ENCODE peak calls at places on chromosomes 1 and 21, in five cellular contexts. One of them, this sample, is unnamed.

GRCh38 chr1:228740991-228741390 is 5.7 kb downstream of the RHOU start:
- DNase-seq in OCI-LY7: no peak
- DNase-seq in mesenchymal stem cell: no peak
- DNase-seq in endothelial cell of umbilical vein: no peak
- DNase-seq in neuronal stem cell: no peak
- DNase-seq in this sample: no peak

GRCh38 chr21:26732442-26733221 is 112.6 kb downstream of the ADAMTS1 start:
- DNase-seq in OCI-LY7: peak
- DNase-seq in mesenchymal stem cell: peak
- DNase-seq in endothelial cell of umbilical vein: peak
- DNase-seq in neuronal stem cell: peak
- DNase-seq in this sample: peak

GRCh38 chr1:68442822-68443556 is 6.8 kb downstream of the RPE65 start:
- DNase-seq in OCI-LY7: peak
- DNase-seq in mesenchymal stem cell: peak
- DNase-seq in endothelial cell of umbilical vein: peak
- DNase-seq in neuronal stem cell: peak
- DNase-seq in this sample: peak

GRCh38 chr1:7521803-7522202 is 249.3 kb upstream of the VAMP3 start:
- DNase-seq in OCI-LY7: no peak
- DNase-seq in mesenchymal stem cell: no peak
- DNase-seq in endothelial cell of umbilical vein: no peak
- DNase-seq in neuronal stem cell: no peak
- DNase-seq in this sample: no peak

GRCh38 chr1:7084232-7084894 is 299.1 kb downstream of the CAMTA1 start:
- DNase-seq in OCI-LY7: no peak
- DNase-seq in mesenchymal stem cell: no peak
- DNase-seq in endothelial cell of umbilical vein: no peak
- DNase-seq in neuronal stem cell: no peak
- DNase-seq in this sample: no peak

GRCh38 chr1:8412183-8412831 is 94.4 kb downstream of the SLC45A1 start:
- DNase-seq in OCI-LY7: no peak
- DNase-seq in mesenchymal stem cell: peak
- DNase-seq in endothelial cell of umbilical vein: peak
- DNase-seq in neuronal stem cell: no peak
- DNase-seq in this sample: no peak

GRCh38 chr21:46517361-46517760 is 58.7 kb downstream of the DIP2A start:
- DNase-seq in OCI-LY7: no peak
- DNase-seq in mesenchymal stem cell: no peak
- DNase-seq in endothelial cell of umbilical vein: no peak
- DNase-seq in neuronal stem cell: no peak
- DNase-seq in this sample: no peak

GRCh38 chr1:66760506-66760905 is 8.2 kb downstream of the DYNLT5 start:
- DNase-seq in OCI-LY7: no peak
- DNase-seq in mesenchymal stem cell: no peak
- DNase-seq in endothelial cell of umbilical vein: no peak
- DNase-seq in neuronal stem cell: no peak
- DNase-seq in this sample: no peak

GRCh38 chr1:76113446-76113845 is 38.9 kb downstream of the ST6GALNAC3 start:
- DNase-seq in OCI-LY7: no peak
- DNase-seq in mesenchymal stem cell: no peak
- DNase-seq in endothelial cell of umbilical vein: no peak
- DNase-seq in neuronal stem cell: no peak
- DNase-seq in this sample: no peak

GRCh38 chr1:15259608-15260007 is 12.6 kb downstream of the FHAD1 start:
- DNase-seq in OCI-LY7: no peak
- DNase-seq in mesenchymal stem cell: no peak
- DNase-seq in endothelial cell of umbilical vein: no peak
- DNase-seq in neuronal stem cell: no peak
- DNase-seq in this sample: no peak

GRCh38 chr1:39895096-39895495 is 6.6 kb downstream of the MYCL start:
- DNase-seq in OCI-LY7: no peak
- DNase-seq in mesenchymal stem cell: no peak
- DNase-seq in endothelial cell of umbilical vein: no peak
- DNase-seq in neuronal stem cell: no peak
- DNase-seq in this sample: no peak

GRCh38 chr1:41322835-41323234 is 38.4 kb upstream of the FOXO6 start:
- DNase-seq in OCI-LY7: peak
- DNase-seq in mesenchymal stem cell: peak
- DNase-seq in endothelial cell of umbilical vein: peak
- DNase-seq in neuronal stem cell: peak
- DNase-seq in this sample: peak

GRCh38 chr1:1304331-1305299 is 3.1 kb downstream of the ACAP3 start:
- DNase-seq in OCI-LY7: no peak
- DNase-seq in mesenchymal stem cell: peak
- DNase-seq in endothelial cell of umbilical vein: no peak
- DNase-seq in neuronal stem cell: no peak
- DNase-seq in this sample: peak

GRCh38 chr1:116853680-116854191 is 56.0 kb upstream of the PTGFRN start:
- DNase-seq in OCI-LY7: no peak
- DNase-seq in mesenchymal stem cell: peak
- DNase-seq in endothelial cell of umbilical vein: peak
- DNase-seq in neuronal stem cell: no peak
- DNase-seq in this sample: peak

GRCh38 chr1:187469836-187470235 is 641.1 kb downstream of the PLA2G4A start:
- DNase-seq in OCI-LY7: no peak
- DNase-seq in mesenchymal stem cell: no peak
- DNase-seq in endothelial cell of umbilical vein: no peak
- DNase-seq in neuronal stem cell: no peak
- DNase-seq in this sample: no peak

GRCh38 chr1:183318433-183318832 is 99.7 kb downstream of the NMNAT2 start:
- DNase-seq in OCI-LY7: no peak
- DNase-seq in mesenchymal stem cell: peak
- DNase-seq in endothelial cell of umbilical vein: peak
- DNase-seq in neuronal stem cell: no peak
- DNase-seq in this sample: peak

GRCh38 chr1:91609571-91609970 is 108.9 kb downstream of the CDC7 start:
- DNase-seq in OCI-LY7: no peak
- DNase-seq in mesenchymal stem cell: peak
- DNase-seq in endothelial cell of umbilical vein: no peak
- DNase-seq in neuronal stem cell: no peak
- DNase-seq in this sample: peak
- H2AFZ ChIP-seq in OCI-LY7: no peak
- H2AFZ ChIP-seq in mesenchymal stem cell: no peak
- H2AFZ ChIP-seq in endothelial cell of umbilical vein: no peak
- H2AFZ ChIP-seq in neuronal stem cell: peak
- H2AFZ ChIP-seq in this sample: peak

GRCh38 chr21:45341779-45342178 is 54.1 kb upstream of the POFUT2 start:
- DNase-seq in OCI-LY7: no peak
- DNase-seq in mesenchymal stem cell: no peak
- DNase-seq in endothelial cell of umbilical vein: peak
- DNase-seq in neuronal stem cell: no peak
- DNase-seq in this sample: no peak
- H2AFZ ChIP-seq in OCI-LY7: no peak
- H2AFZ ChIP-seq in mesenchymal stem cell: no peak
- H2AFZ ChIP-seq in endothelial cell of umbilical vein: no peak
- H2AFZ ChIP-seq in neuronal stem cell: no peak
- H2AFZ ChIP-seq in this sample: no peak

DNA sequence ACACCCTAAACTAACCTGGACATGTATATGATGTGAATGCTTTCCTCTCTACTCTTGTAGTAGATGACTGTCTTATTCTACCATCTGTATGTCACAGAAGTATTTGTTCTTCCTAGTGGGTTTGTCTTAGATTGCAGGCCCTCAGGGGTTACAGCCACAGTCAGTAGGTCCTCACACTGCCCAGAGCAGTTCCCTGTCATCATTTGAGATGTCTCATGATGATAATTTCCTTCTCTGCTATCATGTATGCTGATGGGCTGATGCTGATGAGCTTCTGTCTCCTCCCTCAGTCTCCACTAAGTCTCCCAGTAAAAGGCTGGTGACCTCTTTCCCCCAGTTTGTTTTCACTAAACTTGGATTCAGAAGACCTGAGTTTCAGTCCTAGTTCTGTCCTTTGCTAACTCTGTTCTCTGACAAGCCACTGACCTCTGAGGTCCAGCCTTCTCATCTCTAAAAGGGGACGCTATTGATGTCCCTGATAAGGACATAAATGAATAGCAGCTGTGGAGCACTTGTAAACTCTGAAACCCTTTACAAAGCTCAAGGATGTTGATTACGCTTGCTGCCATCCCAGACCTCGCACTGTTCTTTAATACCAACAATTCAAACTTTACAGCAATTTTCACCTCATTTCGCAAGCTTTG is 3.1 kb upstream of the ETV3 start:
- DNase-seq in OCI-LY7: no peak
- DNase-seq in mesenchymal stem cell: no peak
- DNase-seq in endothelial cell of umbilical vein: no peak
- DNase-seq in neuronal stem cell: no peak
- DNase-seq in this sample: no peak
- H2AFZ ChIP-seq in OCI-LY7: no peak
- H2AFZ ChIP-seq in mesenchymal stem cell: no peak
- H2AFZ ChIP-seq in endothelial cell of umbilical vein: no peak
- H2AFZ ChIP-seq in neuronal stem cell: no peak
- H2AFZ ChIP-seq in this sample: no peak

GRCh38 chr1:36910281-36910725 is 124.0 kb downstream of the GRIK3 start:
- DNase-seq in OCI-LY7: peak
- DNase-seq in mesenchymal stem cell: no peak
- DNase-seq in endothelial cell of umbilical vein: no peak
- DNase-seq in neuronal stem cell: no peak
- DNase-seq in this sample: no peak

GRCh38 chr1:36910886-36911540 is 123.3 kb downstream of the GRIK3 start:
- DNase-seq in OCI-LY7: no peak
- DNase-seq in mesenchymal stem cell: no peak
- DNase-seq in endothelial cell of umbilical vein: no peak
- DNase-seq in neuronal stem cell: no peak
- DNase-seq in this sample: no peak

GRCh38 chr1:36912365-36912840 is 121.9 kb downstream of the GRIK3 start:
- DNase-seq in OCI-LY7: no peak
- DNase-seq in mesenchymal stem cell: no peak
- DNase-seq in endothelial cell of umbilical vein: no peak
- DNase-seq in neuronal stem cell: no peak
- DNase-seq in this sample: no peak

GRCh38 chr1:36913016-36913415 is 121.3 kb downstream of the GRIK3 start:
- DNase-seq in OCI-LY7: no peak
- DNase-seq in mesenchymal stem cell: no peak
- DNase-seq in endothelial cell of umbilical vein: no peak
- DNase-seq in neuronal stem cell: no peak
- DNase-seq in this sample: no peak

GRCh38 chr1:36911631-36912364 is 122.5 kb downstream of the GRIK3 start:
- DNase-seq in OCI-LY7: no peak
- DNase-seq in mesenchymal stem cell: no peak
- DNase-seq in endothelial cell of umbilical vein: no peak
- DNase-seq in neuronal stem cell: no peak
- DNase-seq in this sample: no peak
- H2AFZ ChIP-seq in OCI-LY7: no peak
- H2AFZ ChIP-seq in mesenchymal stem cell: no peak
- H2AFZ ChIP-seq in endothelial cell of umbilical vein: no peak
- H2AFZ ChIP-seq in neuronal stem cell: no peak
- H2AFZ ChIP-seq in this sample: no peak

GRCh38 chr1:78676347-78676982 is 26.8 kb downstream of the IFI44 start:
- DNase-seq in OCI-LY7: peak
- DNase-seq in mesenchymal stem cell: peak
- DNase-seq in endothelial cell of umbilical vein: peak
- DNase-seq in neuronal stem cell: peak
- DNase-seq in this sample: no peak
- H2AFZ ChIP-seq in OCI-LY7: no peak
- H2AFZ ChIP-seq in mesenchymal stem cell: no peak
- H2AFZ ChIP-seq in endothelial cell of umbilical vein: no peak
- H2AFZ ChIP-seq in neuronal stem cell: no peak
- H2AFZ ChIP-seq in this sample: no peak